ENCODE peak calls at places on chromosomes 11 and 22, in four cellular contexts. One of them, this sample, is unnamed.

GRCh38 chr11:68698993-68699392 is 14.6 kb downstream of the GAL start:
- DNase-seq in activated CD4-positive, alpha-beta memory T cell treated with anti-CD3 and anti-CD28 coated beads, Interleukin-2, amount 10 ng/mL, durations not matched to agents 7 days and 5 days: no peak
- DNase-seq in ACHN: no peak
- DNase-seq in EH: no peak
- DNase-seq in this sample: no peak

GRCh38 chr11:129484068-129484467 is 108.4 kb downstream of the BARX2 start:
- DNase-seq in activated CD4-positive, alpha-beta memory T cell treated with anti-CD3 and anti-CD28 coated beads, Interleukin-2, amount 10 ng/mL, durations not matched to agents 7 days and 5 days: no peak
- DNase-seq in ACHN: no peak
- DNase-seq in EH: no peak
- DNase-seq in this sample: no peak

GRCh38 chr11:72354356-72355115 is 79.8 kb downstream of the CLPB start:
- DNase-seq in activated CD4-positive, alpha-beta memory T cell treated with anti-CD3 and anti-CD28 coated beads, Interleukin-2, amount 10 ng/mL, durations not matched to agents 7 days and 5 days: no peak
- DNase-seq in ACHN: peak; percentile 5
- DNase-seq in EH: no peak
- DNase-seq in this sample: no peak

GRCh38 chr11:15663778-15664218 is 549.1 kb downstream of the INSC start:
- DNase-seq in activated CD4-positive, alpha-beta memory T cell treated with anti-CD3 and anti-CD28 coated beads, Interleukin-2, amount 10 ng/mL, durations not matched to agents 7 days and 5 days: no peak
- DNase-seq in ACHN: peak; percentile 11
- DNase-seq in EH: peak; percentile 10
- DNase-seq in this sample: no peak

GRCh38 chr11:6545917-6546605 is 49.0 kb downstream of the DNHD1 start:
- DNase-seq in activated CD4-positive, alpha-beta memory T cell treated with anti-CD3 and anti-CD28 coated beads, Interleukin-2, amount 10 ng/mL, durations not matched to agents 7 days and 5 days: no peak
- DNase-seq in ACHN: no peak
- DNase-seq in EH: no peak
- DNase-seq in this sample: peak; percentile 90

GRCh38 chr11:68317147-68317785 is 4.9 kb downstream of the LRP5 start:
- DNase-seq in activated CD4-positive, alpha-beta memory T cell treated with anti-CD3 and anti-CD28 coated beads, Interleukin-2, amount 10 ng/mL, durations not matched to agents 7 days and 5 days: no peak
- DNase-seq in ACHN: no peak
- DNase-seq in EH: no peak
- DNase-seq in this sample: no peak

GRCh38 chr11:70712471-70712870 is 314.1 kb downstream of the CTTN start:
- DNase-seq in activated CD4-positive, alpha-beta memory T cell treated with anti-CD3 and anti-CD28 coated beads, Interleukin-2, amount 10 ng/mL, durations not matched to agents 7 days and 5 days: no peak
- DNase-seq in ACHN: no peak
- DNase-seq in EH: no peak
- DNase-seq in this sample: no peak

GRCh38 chr11:110470716-110471115 is 41.0 kb downstream of the FDX1 start:
- DNase-seq in activated CD4-positive, alpha-beta memory T cell treated with anti-CD3 and anti-CD28 coated beads, Interleukin-2, amount 10 ng/mL, durations not matched to agents 7 days and 5 days: no peak
- DNase-seq in ACHN: no peak
- DNase-seq in EH: peak; percentile 56
- DNase-seq in this sample: no peak

GRCh38 chr11:61145228-61146005 is 15.8 kb downstream of the VPS37C start:
- DNase-seq in activated CD4-positive, alpha-beta memory T cell treated with anti-CD3 and anti-CD28 coated beads, Interleukin-2, amount 10 ng/mL, durations not matched to agents 7 days and 5 days: no peak
- DNase-seq in ACHN: no peak
- DNase-seq in EH: no peak
- DNase-seq in this sample: no peak

GRCh38 chr22:29152381-29153138 is 53.1 kb upstream of the EMID1 start:
- DNase-seq in activated CD4-positive, alpha-beta memory T cell treated with anti-CD3 and anti-CD28 coated beads, Interleukin-2, amount 10 ng/mL, durations not matched to agents 7 days and 5 days: no peak
- DNase-seq in ACHN: no peak
- DNase-seq in EH: no peak
- DNase-seq in this sample: no peak

GRCh38 chr11:133115099-133115498 is 417.2 kb downstream of the OPCML start:
- DNase-seq in activated CD4-positive, alpha-beta memory T cell treated with anti-CD3 and anti-CD28 coated beads, Interleukin-2, amount 10 ng/mL, durations not matched to agents 7 days and 5 days: no peak
- DNase-seq in ACHN: no peak
- DNase-seq in EH: no peak
- DNase-seq in this sample: no peak

GRCh38 chr11:848380-848931 is 5.8 kb downstream of the TSPAN4 start:
- DNase-seq in activated CD4-positive, alpha-beta memory T cell treated with anti-CD3 and anti-CD28 coated beads, Interleukin-2, amount 10 ng/mL, durations not matched to agents 7 days and 5 days: peak; percentile 71
- DNase-seq in ACHN: no peak
- DNase-seq in EH: peak; percentile 52
- DNase-seq in this sample: peak; percentile 16

GRCh38 chr22:36311386-36312085 is 58.6 kb downstream of the APOL1 start:
- DNase-seq in activated CD4-positive, alpha-beta memory T cell treated with anti-CD3 and anti-CD28 coated beads, Interleukin-2, amount 10 ng/mL, durations not matched to agents 7 days and 5 days: no peak
- DNase-seq in ACHN: no peak
- DNase-seq in EH: peak; percentile 53
- DNase-seq in this sample: no peak

GRCh38 chr22:46976130-46976529 is 213.7 kb downstream of the TBC1D22A start:
- DNase-seq in activated CD4-positive, alpha-beta memory T cell treated with anti-CD3 and anti-CD28 coated beads, Interleukin-2, amount 10 ng/mL, durations not matched to agents 7 days and 5 days: no peak
- DNase-seq in ACHN: no peak
- DNase-seq in EH: no peak
- DNase-seq in this sample: no peak

GRCh38 chr11:62664405-62665074 is 470 bp downstream of the C11orf98 start:
- DNase-seq in activated CD4-positive, alpha-beta memory T cell treated with anti-CD3 and anti-CD28 coated beads, Interleukin-2, amount 10 ng/mL, durations not matched to agents 7 days and 5 days: peak; percentile 59
- DNase-seq in ACHN: peak; percentile 49
- DNase-seq in EH: no peak
- DNase-seq in this sample: no peak

GRCh38 chr11:1942541-1943260 is 4.4 kb upstream of the MRPL23 start:
- DNase-seq in activated CD4-positive, alpha-beta memory T cell treated with anti-CD3 and anti-CD28 coated beads, Interleukin-2, amount 10 ng/mL, durations not matched to agents 7 days and 5 days: no peak
- DNase-seq in ACHN: no peak
- DNase-seq in EH: no peak
- DNase-seq in this sample: no peak

GRCh38 chr11:133966924-133967598 is 10.3 kb upstream of the IGSF9B start:
- DNase-seq in activated CD4-positive, alpha-beta memory T cell treated with anti-CD3 and anti-CD28 coated beads, Interleukin-2, amount 10 ng/mL, durations not matched to agents 7 days and 5 days: peak; percentile 74
- DNase-seq in ACHN: no peak
- DNase-seq in EH: no peak
- DNase-seq in this sample: no peak

GRCh38 chr11:64675417-64676252 is 47.4 kb downstream of the NRXN2 start:
- DNase-seq in activated CD4-positive, alpha-beta memory T cell treated with anti-CD3 and anti-CD28 coated beads, Interleukin-2, amount 10 ng/mL, durations not matched to agents 7 days and 5 days: no peak
- DNase-seq in ACHN: peak; percentile 55
- DNase-seq in EH: peak; percentile 84
- DNase-seq in this sample: no peak

GRCh38 chr22:27880778-27881394 is 38.2 kb downstream of the PITPNB start:
- DNase-seq in activated CD4-positive, alpha-beta memory T cell treated with anti-CD3 and anti-CD28 coated beads, Interleukin-2, amount 10 ng/mL, durations not matched to agents 7 days and 5 days: no peak
- DNase-seq in ACHN: peak; percentile 63
- DNase-seq in EH: peak; percentile 78
- DNase-seq in this sample: peak; percentile 34

GRCh38 chr11:1038921-1039320 is 2.4 kb upstream of the MUC6 start:
- DNase-seq in activated CD4-positive, alpha-beta memory T cell treated with anti-CD3 and anti-CD28 coated beads, Interleukin-2, amount 10 ng/mL, durations not matched to agents 7 days and 5 days: no peak
- DNase-seq in ACHN: no peak
- DNase-seq in EH: no peak
- DNase-seq in this sample: no peak

GRCh38 chr22:48517039-48518030 is 1310.3 kb downstream of the BRD1 start:
- DNase-seq in activated CD4-positive, alpha-beta memory T cell treated with anti-CD3 and anti-CD28 coated beads, Interleukin-2, amount 10 ng/mL, durations not matched to agents 7 days and 5 days: no peak
- DNase-seq in ACHN: no peak
- DNase-seq in EH: no peak
- DNase-seq in this sample: no peak

GRCh38 chr11:74232316-74232950 is 61.3 kb downstream of the PPME1 start:
- DNase-seq in activated CD4-positive, alpha-beta memory T cell treated with anti-CD3 and anti-CD28 coated beads, Interleukin-2, amount 10 ng/mL, durations not matched to agents 7 days and 5 days: no peak
- DNase-seq in ACHN: no peak
- DNase-seq in EH: peak; percentile 11
- DNase-seq in this sample: no peak

GRCh38 chr11:13685461-13686108 is 17.1 kb downstream of the FAR1 start:
- DNase-seq in activated CD4-positive, alpha-beta memory T cell treated with anti-CD3 and anti-CD28 coated beads, Interleukin-2, amount 10 ng/mL, durations not matched to agents 7 days and 5 days: no peak
- DNase-seq in ACHN: no peak
- DNase-seq in EH: no peak
- DNase-seq in this sample: no peak

GRCh38 chr11:8480858-8481257 is 113.2 kb downstream of the STK33 start:
- DNase-seq in activated CD4-positive, alpha-beta memory T cell treated with anti-CD3 and anti-CD28 coated beads, Interleukin-2, amount 10 ng/mL, durations not matched to agents 7 days and 5 days: no peak
- DNase-seq in ACHN: no peak
- DNase-seq in EH: no peak
- DNase-seq in this sample: no peak

GRCh38 chr11:123151366-123151765 is 43.7 kb downstream of the CLMP start:
- DNase-seq in activated CD4-positive, alpha-beta memory T cell treated with anti-CD3 and anti-CD28 coated beads, Interleukin-2, amount 10 ng/mL, durations not matched to agents 7 days and 5 days: no peak
- DNase-seq in ACHN: no peak
- DNase-seq in EH: no peak
- DNase-seq in this sample: no peak

GRCh38 chr11:32109138-32109537 is 18.3 kb downstream of the RCN1 start:
- DNase-seq in activated CD4-positive, alpha-beta memory T cell treated with anti-CD3 and anti-CD28 coated beads, Interleukin-2, amount 10 ng/mL, durations not matched to agents 7 days and 5 days: no peak
- DNase-seq in ACHN: no peak
- DNase-seq in EH: peak; percentile 56
- DNase-seq in this sample: no peak